ENCODE peak calls at places on chromosomes 16 and 17, in four cellular contexts. Z is fibroblast of lung, F is NCI-H1048, X is amniotic stem cell. W is an unnamed sample.

GRCh38 chr17:67549787-67550186 is 167.9 kb upstream of the NOL11 start:
- DNase-seq in Z (no peak), F (no peak), X (no peak), W (no peak)

GRCh38 chr16:73743665-73744496 is 552.7 kb upstream of the PSMD7 start:
- DNase-seq in Z (peak), F (no peak), X (no peak), W (no peak)

GRCh38 chr17:12789075-12789975 is at the start of gene ARHGAP44:
- DNase-seq in Z (peak), F (no peak), X (no peak), W (peak)

GRCh38 chr16:50154369-50154947 is 1.4 kb downstream of the TENT4B start:
- DNase-seq in Z (no peak), F (no peak), X (no peak), W (no peak)

GRCh38 chr17:77493238-77493812 is 352.6 kb downstream of the SEC14L1 start:
- DNase-seq in Z (no peak), F (no peak), X (no peak), W (no peak)

GRCh38 chr16:27449434-27450188 is 47.6 kb downstream of the IL21R start:
- DNase-seq in Z (no peak), F (no peak), X (no peak), W (no peak)

GRCh38 chr17:4998027-4998665 is 396 bp downstream of the KIF1C start:
- DNase-seq in Z (peak), F (no peak), X (no peak), W (no peak)

GRCh38 chr17:6551909-6552768 is 4.2 kb downstream of the PITPNM3 start:
- DNase-seq in Z (no peak), F (no peak), X (no peak), W (no peak)

GRCh38 chr17:46056800-46057304 is 57.8 kb downstream of the STH start:
- DNase-seq in Z (peak), F (no peak), X (no peak), W (peak)

GRCh38 chr16:30903002-30903401 is 6.6 kb downstream of the CTF1 start:
- DNase-seq in Z (no peak), F (no peak), X (no peak), W (no peak)

GRCh38 chr16:88941051-88941932 is 35.7 kb downstream of the CBFA2T3 start:
- DNase-seq in Z (no peak), F (no peak), X (no peak), W (no peak)

GRCh38 chr17:7674934-7675333 is 12.4 kb downstream of the TP53 start:
- DNase-seq in Z (no peak), F (no peak), X (no peak), W (no peak)

GRCh38 chr17:36661047-36661666 is 59.8 kb downstream of the MRM1 start:
- DNase-seq in Z (no peak), F (no peak), X (no peak), W (no peak)

GRCh38 chr17:43784628-43785101 is 4.4 kb downstream of the CFAP97D1 start:
- DNase-seq in Z (peak), F (no peak), X (no peak), W (no peak)

GRCh38 chr16:11386054-11386680 is 40.9 kb downstream of the RMI2 start:
- DNase-seq in Z (no peak), F (no peak), X (no peak), W (no peak)

GRCh38 chr17:69342896-69343644 is 16.1 kb upstream of the ABCA5 start:
- DNase-seq in Z (no peak), F (no peak), X (no peak), W (no peak)

GRCh38 chr17:82767041-82767754 is 15.3 kb downstream of the TBCD start:
- DNase-seq in Z (peak), F (no peak), X (no peak), W (no peak)

GRCh38 chr17:57521606-57522435 is 223.3 kb downstream of the CCDC182 start:
- DNase-seq in Z (no peak), F (no peak), X (no peak), W (no peak)

GRCh38 chr17:20096430-20096829 is 87.3 kb downstream of the SPECC1 start:
- DNase-seq in Z (no peak), F (no peak), X (no peak), W (no peak)

GRCh38 chr17:4327638-4328037 is 38.8 kb downstream of the UBE2G1 start:
- DNase-seq in Z (peak), F (no peak), X (no peak), W (no peak)